ENCODE peak calls at places on chromosomes 6 and 20, in seven cellular contexts. D, K, Y, R, X, W and E are unnamed samples.

GRCh38 chr6:7725849-7726415 is at the start of gene BMP6:
- DNase-seq in W (no peak), D (peak; percentile 81), K (peak; percentile 90), Y (peak; percentile 71), R (peak; percentile 83), X (peak; percentile 86), E (peak; percentile 94)

GRCh38 chr20:59571591-59572314 is 32.6 kb upstream of the PHACTR3 start:
- DNase-seq in X (peak; percentile 65), K (peak; percentile 55), W (no peak), D (no peak), Y (peak; percentile 12), R (no peak), E (peak; percentile 43)

GRCh38 chr20:11807070-11807741 is 110.5 kb upstream of the BTBD3 start:
- DNase-seq in D (no peak), W (no peak), Y (no peak), K (no peak), X (no peak), R (no peak), E (no peak)

GRCh38 chr20:23125625-23126191 is 39.6 kb upstream of the CD93 start:
- DNase-seq in R (no peak), Y (no peak), X (peak; percentile 50), K (no peak), W (no peak), D (no peak), E (peak; percentile 80)

GRCh38 chr20:62161347-62161746 is 17.8 kb downstream of the SS18L1 start:
- DNase-seq in D (no peak), W (no peak), R (no peak), X (no peak), Y (no peak), K (no peak), E (peak; percentile 62)

GRCh38 chr20:7383218-7383617 is 557.0 kb downstream of the HAO1 start:
- DNase-seq in X (no peak), Y (no peak), W (no peak), R (no peak), D (no peak), K (no peak), E (no peak)

GRCh38 chr6:7742214-7742613 is 16.3 kb downstream of the BMP6 start:
- DNase-seq in X (no peak), W (no peak), R (no peak), K (no peak), D (no peak), Y (no peak), E (no peak)

GRCh38 chr20:19453781-19454310 is 241.4 kb downstream of the SLC24A3 start:
- DNase-seq in D (no peak), R (no peak), Y (no peak), X (no peak), K (no peak), W (no peak), E (no peak)

GRCh38 chr6:44073612-44074382 is 53.5 kb downstream of the MRPL14 start:
- DNase-seq in R (no peak), X (peak; percentile 66), W (no peak), K (no peak), Y (no peak), D (no peak), E (no peak)
- H3K9me3 ChIP-seq in R (no peaks in the 10 kb centered on the region), X (no peaks in the 10 kb centered on the region), W (no peaks in the 10 kb centered on the region), K (no peaks in the 10 kb centered on the region), Y (no peaks in the 10 kb centered on the region), D (no peaks in the 10 kb centered on the region), E (no peaks in the 10 kb centered on the region)

DNA sequence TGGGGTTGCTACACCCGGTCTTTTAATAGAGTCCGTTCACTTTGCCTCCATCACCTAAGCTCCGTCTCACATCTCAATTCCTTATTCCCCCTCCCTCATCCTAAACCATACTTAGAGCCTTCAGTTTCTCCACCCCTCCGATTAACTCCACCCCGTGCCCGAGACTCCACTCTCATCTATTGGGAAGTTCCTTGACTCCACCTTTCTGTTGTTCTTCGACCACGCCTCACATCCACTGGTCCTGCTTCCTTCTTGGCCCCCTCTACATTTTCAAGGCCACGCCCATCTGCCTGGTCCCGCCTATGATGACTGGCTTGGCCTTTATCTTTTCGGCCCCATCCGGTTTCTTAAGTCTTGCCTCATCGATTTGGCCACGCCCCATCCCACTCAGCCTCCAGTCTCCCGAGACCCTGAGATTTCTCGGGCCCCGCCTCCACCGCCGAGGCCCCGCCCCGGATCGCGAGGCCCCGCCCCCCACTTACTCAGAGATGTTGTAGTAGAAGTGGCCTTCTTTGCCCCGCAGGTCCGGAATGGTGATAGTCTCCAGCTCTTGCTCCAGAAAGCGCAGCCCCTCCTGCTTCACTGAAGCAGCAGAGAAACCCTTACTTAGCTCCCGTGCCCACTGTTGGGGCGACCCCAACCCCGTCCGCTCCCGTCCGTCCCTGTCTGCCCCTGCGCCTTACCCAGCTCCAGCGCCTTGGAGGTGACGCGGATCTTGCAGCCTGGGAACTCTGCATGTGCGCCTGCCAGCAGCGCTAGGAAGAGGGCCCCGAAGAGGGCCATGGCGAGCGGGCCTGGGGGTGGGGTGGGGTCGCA is 1.1 kb downstream of the PLTP start:
- DNase-seq in X (peak; percentile 99), Y (peak; percentile 96), D (peak; percentile 92), K (peak; percentile 99), R (peak; percentile 99), W (peak; percentile 99), E (peak; percentile 97)
- TF ChIP-seq POLR2AphosphoS5 in X (no peak), Y (no peak), D (peak; percentile 72), K (peak; percentile 87), R (peak; percentile 73), W (peak; percentile 77), E (peak; percentile 69)

DNA sequence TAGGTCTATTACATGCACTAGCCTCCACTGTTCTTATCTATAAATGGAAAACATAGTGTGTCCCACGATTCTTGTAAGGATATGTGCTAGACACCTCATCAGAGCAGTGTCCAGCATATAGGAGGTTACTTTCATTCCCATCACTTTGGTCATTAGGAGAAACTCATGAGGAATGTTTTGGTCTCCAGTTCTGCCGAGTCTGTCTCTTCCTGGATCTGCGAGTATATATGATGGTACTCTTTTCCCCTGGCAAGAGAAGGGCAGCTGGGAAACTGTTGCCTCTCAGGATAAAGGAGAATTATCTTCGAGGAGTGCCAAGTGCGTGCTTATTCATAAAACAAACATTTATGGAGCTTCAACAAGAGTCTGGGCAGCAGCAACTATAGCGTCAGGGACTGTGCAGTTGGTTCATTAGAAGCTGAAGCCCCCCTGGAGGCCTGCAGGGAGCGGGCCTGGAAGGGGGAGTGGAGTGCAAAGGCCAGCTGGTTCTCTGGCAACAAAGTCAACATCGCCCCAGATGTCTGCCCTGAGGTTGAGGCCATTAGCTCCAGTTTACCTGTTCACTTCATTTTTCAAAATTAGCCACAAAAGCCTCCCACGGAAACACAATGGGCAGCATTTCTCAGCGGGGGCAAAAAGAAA is 811.9 kb downstream of the MAFB start:
- DNase-seq in Y (no peak), X (no peak), K (no peak), D (no peak), W (no peak), R (no peak), E (peak; percentile 7)
- H3K9me3 ChIP-seq in Y (peaks cover 4% of the 10 kb centered on the region), X (no peaks in the 10 kb centered on the region), K (no peaks in the 10 kb centered on the region), D (no peaks in the 10 kb centered on the region), W (no peaks in the 10 kb centered on the region), R (peaks cover 2% of the 10 kb centered on the region), E (no peaks in the 10 kb centered on the region)

GRCh38 chr6:73452107-73452461 is at the start of gene CGAS:
- DNase-seq in Y (no peak), D (peak; percentile 56), R (peak; percentile 47), W (no peak), K (peak; percentile 74), X (peak; percentile 81), E (peak; percentile 91)
- TF ChIP-seq POLR2AphosphoS5 in Y (no peak), D (no peak), R (peak; percentile 58), W (peak; percentile 84), K (peak; percentile 68), X (no peak), E (peak; percentile 65)

GRCh38 chr20:25439328-25439727 is 31.9 kb downstream of the GINS1 start:
- DNase-seq in X (no peak), K (no peak), Y (no peak), D (no peak), W (no peak), R (no peak), E (no peak)

GRCh38 chr20:25437153-25437581 is 29.7 kb downstream of the GINS1 start:
- DNase-seq in R (peak; percentile 17), D (no peak), Y (no peak), X (no peak), W (no peak), K (no peak), E (no peak)
- H3K9me3 ChIP-seq in R (no peaks in the 10 kb centered on the region), D (no peaks in the 10 kb centered on the region), Y (no peaks in the 10 kb centered on the region), X (no peaks in the 10 kb centered on the region), W (no peaks in the 10 kb centered on the region), K (no peaks in the 10 kb centered on the region), E (no peaks in the 10 kb centered on the region)

DNA sequence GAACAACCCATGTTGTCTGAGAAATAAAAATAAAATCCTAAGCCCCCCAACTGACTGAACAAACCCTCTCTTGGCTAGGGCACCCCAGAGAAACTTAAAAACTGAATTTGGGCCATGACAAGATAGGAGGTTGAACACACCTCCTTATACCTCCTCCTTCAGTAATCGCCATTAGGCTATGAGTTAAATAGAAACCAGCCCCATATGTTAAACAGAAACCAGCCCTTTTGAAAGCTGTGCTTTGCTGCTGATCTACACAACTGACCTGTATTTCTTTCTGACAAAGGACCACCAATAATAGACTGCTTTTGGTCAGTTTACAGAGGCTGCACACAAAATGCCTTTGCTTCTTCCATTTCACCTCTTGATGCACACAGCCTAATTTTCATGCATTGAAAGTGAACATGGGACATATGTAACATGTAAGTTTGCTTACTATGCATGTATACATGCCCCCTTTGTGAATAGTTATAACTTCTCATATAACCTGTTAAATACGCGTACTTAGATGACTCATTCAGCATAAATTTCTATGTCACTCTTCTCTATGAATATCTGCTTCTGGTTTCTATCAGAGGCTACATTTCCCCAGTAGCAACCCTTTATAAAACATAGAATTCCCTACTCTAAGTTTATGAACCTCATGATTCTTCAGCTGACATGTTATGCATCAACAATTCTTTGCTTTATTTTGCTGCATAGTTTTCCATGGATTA is 462.9 kb downstream of the COL12A1 start:
- DNase-seq in X (no peak), R (no peak), K (no peak), Y (no peak), W (no peak), D (no peak), E (no peak)
- TF ChIP-seq POLR2AphosphoS5 in X (no peak), R (no peak), K (no peak), Y (no peak), W (no peak), D (no peak), E (no peak)

GRCh38 chr6:144144996-144145395 is 5.3 kb upstream of the STX11 start:
- DNase-seq in Y (no peak), R (no peak), D (no peak), W (no peak), X (no peak), K (no peak), E (no peak)
- H3K9me3 ChIP-seq in Y (no peaks in the 10 kb centered on the region), R (no peaks in the 10 kb centered on the region), D (no peaks in the 10 kb centered on the region), W (no peaks in the 10 kb centered on the region), X (no peaks in the 10 kb centered on the region), K (no peaks in the 10 kb centered on the region), E (no peaks in the 10 kb centered on the region)

DNA sequence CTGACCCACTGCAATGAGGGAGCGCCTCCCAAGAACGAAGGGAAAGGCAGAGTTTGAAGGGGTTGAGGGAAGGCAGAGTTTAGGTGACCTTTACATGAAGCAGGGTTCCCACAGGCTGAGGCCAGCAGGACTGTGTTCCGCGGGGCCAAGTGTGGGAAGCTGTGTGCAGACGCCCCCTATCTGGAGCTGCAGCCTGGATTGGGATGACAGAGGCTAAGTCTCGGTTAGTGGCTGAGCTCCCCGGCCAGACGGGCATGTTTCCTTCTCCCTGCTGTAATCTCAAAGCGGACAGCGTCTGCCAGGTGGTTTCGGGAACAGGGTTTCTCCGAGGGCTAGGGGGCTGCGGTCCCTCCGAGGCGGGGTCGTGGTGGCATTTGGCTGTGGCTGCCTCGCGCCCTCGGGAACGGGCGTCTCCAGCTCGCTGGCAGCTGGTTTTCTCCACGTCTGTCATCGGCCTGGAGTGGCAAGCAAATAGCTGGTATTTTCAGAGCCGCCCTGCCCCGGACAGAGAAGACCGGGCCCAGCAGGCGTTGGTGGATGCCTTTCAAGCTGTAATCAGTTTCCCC is 702 bp upstream of the PYGB start:
- DNase-seq in W (no peak), K (peak; percentile 68), R (no peak), X (no peak), D (no peak), Y (peak; percentile 37), E (peak; percentile 82)
- TF ChIP-seq POLR2AphosphoS5 in W (no peak), K (peak; percentile 22), R (no peak), X (peak; percentile 20), D (no peak), Y (peak; percentile 40), E (no peak)